ENCODE peak calls at places on chromosomes 5 and 9, in six cellular contexts. A is neuronal stem cell, N is H1, I is H9, M is trophoblast cell, T is IMR-90. Y is an unnamed sample.

GRCh38 chr9:106111039-106111740 is 416.8 kb downstream of the TMEM38B start:
- DNase-seq in N (no peak), I (no peak), M (no peak), T (no peak), A (no peak), Y (no peak)

GRCh38 chr9:111839981-111840380 is 45.2 kb upstream of the SHOC1 start:
- DNase-seq in A (no peak), T (peak; percentile 70), I (no peak), N (no peak), M (peak; percentile 96), Y (peak; percentile 60)

GRCh38 chr9:91427873-91428272 is 4.2 kb upstream of the NFIL3 start:
- DNase-seq in T (peak; percentile 76), I (no peak), N (no peak), A (no peak), M (peak; percentile 28), Y (no peak)

GRCh38 chr5:28516657-28517175 is 1478.3 kb upstream of the CDH9 start:
- DNase-seq in A (peak; percentile 14), I (no peak), T (no peak), N (no peak), M (no peak), Y (no peak)

GRCh38 chr5:102799017-102799416 is 43.9 kb downstream of the PAM start:
- DNase-seq in N (no peak), M (peak; percentile 37), T (no peak), I (no peak), A (no peak), Y (no peak)

GRCh38 chr5:78905084-78905938 is 79.8 kb downstream of the ARSB start:
- DNase-seq in I (no peak), N (no peak), A (no peak), M (no peak), T (peak; percentile 51), Y (peak; percentile 26)

GRCh38 chr9:6955251-6955921 is 197.6 kb downstream of the KDM4C start:
- DNase-seq in A (peak; percentile 48), T (peak; percentile 77), I (no peak), N (no peak), M (no peak), Y (peak; percentile 64)

GRCh38 chr9:14661421-14662059 is 31.7 kb downstream of the ZDHHC21 start:
- DNase-seq in I (no peak), M (peak; percentile 74), N (no peak), T (peak; percentile 43), A (no peak), Y (peak; percentile 41)

GRCh38 chr5:132497488-132497997 is 7.0 kb upstream of the IRF1 start:
- DNase-seq in M (peak; percentile 88), N (no peak), I (peak; percentile 66), A (no peak), T (peak; percentile 95), Y (peak; percentile 97)

GRCh38 chr9:96674914-96675538 is 19.9 kb upstream of the PRXL2C start:
- DNase-seq in N (no peak), T (peak; percentile 77), I (no peak), M (no peak), A (no peak), Y (no peak)

GRCh38 chr5:6193315-6193714 is 185.0 kb downstream of the MED10 start:
- DNase-seq in M (peak; percentile 12), T (no peak), I (no peak), N (no peak), A (no peak), Y (no peak)

GRCh38 chr5:32138839-32139493 is 35.2 kb downstream of the GOLPH3 start:
- DNase-seq in T (peak; percentile 45), N (no peak), M (no peak), I (no peak), A (no peak), Y (no peak)

GRCh38 chr5:95822038-95822407 is 503 bp downstream of the GLRX start:
- DNase-seq in I (peak; percentile 55), M (peak; percentile 53), T (peak; percentile 25), A (peak; percentile 32), N (no peak), Y (peak; percentile 72)

GRCh38 chr5:24855485-24855884 is 210.7 kb upstream of the CDH10 start:
- DNase-seq in N (no peak), I (peak; percentile 32), M (no peak), A (no peak), T (no peak), Y (peak; percentile 2)

GRCh38 chr9:122095010-122095767 is 2.1 kb upstream of the TTLL11 start:
- DNase-seq in M (peak; percentile 81), T (peak; percentile 65), I (peak; percentile 65), N (peak; percentile 74), A (peak; percentile 66), Y (peak; percentile 73)

GRCh38 chr9:126953089-126953809 is 38.7 kb downstream of the RALGPS1 start:
- DNase-seq in N (no peak), T (peak; percentile 89), A (no peak), I (no peak), M (no peak), Y (peak; percentile 28)
- H2AK5ac ChIP-seq in N (no peak overlapping the region), T (no peak overlapping the region), A (no peak overlapping the region), I (no peak overlapping the region), M (no peak overlapping the region), Y (no peak overlapping the region)

DNA sequence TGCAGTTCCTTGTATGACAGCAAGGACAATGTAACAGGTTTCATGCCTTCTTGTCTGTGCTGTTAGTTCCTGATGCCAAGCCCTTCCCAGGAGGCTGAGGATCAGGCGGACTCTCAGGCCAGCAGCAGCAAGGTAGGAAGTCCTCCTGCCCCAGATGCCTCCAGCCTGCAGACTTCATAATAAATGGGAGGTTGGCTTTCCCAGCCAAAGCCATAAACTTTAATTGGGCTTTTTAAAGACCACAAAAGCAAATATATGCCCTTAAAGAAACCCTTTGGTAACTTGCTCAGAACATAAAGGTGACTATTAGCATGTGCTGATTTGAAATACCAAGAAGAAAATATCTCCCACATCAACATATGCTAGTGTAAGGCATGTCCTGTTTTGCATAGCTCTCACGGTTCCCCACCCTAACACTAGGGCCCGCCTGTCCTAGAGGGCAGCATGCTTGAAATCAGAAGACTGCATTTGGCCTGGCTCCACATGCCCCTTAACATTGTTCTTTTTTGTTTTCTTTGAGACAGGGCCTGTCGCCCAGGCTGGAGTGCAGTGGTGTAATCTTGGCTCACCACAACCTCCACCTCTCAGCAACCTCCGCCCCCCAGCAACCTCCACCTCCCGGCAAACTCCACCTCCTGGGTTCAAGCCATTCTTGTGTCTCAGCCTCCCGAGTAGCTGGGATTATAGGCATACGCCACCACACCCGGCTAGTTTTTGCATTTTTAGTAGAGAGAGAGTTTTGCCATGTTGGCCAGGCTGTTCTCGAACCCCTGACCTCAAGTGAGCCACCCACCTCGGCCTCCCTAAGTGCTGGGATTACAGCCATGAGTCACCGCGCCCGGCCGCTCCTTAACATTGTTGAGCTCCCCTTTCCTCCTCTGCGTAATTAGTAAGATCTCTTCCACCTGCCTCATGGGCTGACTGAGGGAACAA is 44.6 kb upstream of the FCN1 start:
- DNase-seq in N (no peak), T (no peak), A (no peak), M (no peak), I (no peak), Y (no peak)
- H3K27me3 ChIP-seq in N (no peaks in the 10 kb centered on the region), T (peaks cover 3% of the 10 kb centered on the region), A (no peaks in the 10 kb centered on the region), M (no peaks in the 10 kb centered on the region), I (no peaks in the 10 kb centered on the region), Y (no peaks in the 10 kb centered on the region)

GRCh38 chr5:151740958-151741373 is 17.5 kb downstream of the ATOX1 start:
- DNase-seq in I (no peak), N (no peak), T (peak; percentile 81), M (peak; percentile 62), A (no peak), Y (peak; percentile 78)
- H3K14ac ChIP-seq in I (no peak overlapping the region), N (no peak overlapping the region), T (peak overlapping the region; percentile 97), M (no peak overlapping the region), A (no peak overlapping the region), Y (no peak overlapping the region)

GRCh38 chr9:134594376-134594941 is 47.1 kb upstream of the COL5A1 start:
- DNase-seq in M (no peak), I (no peak), N (no peak), T (no peak), A (no peak), Y (no peak)

GRCh38 chr9:134593756-134594375 is 47.7 kb upstream of the COL5A1 start:
- DNase-seq in N (no peak), T (no peak), M (no peak), I (no peak), A (no peak), Y (no peak)

GRCh38 chr9:134592819-134593200 is 48.8 kb upstream of the COL5A1 start:
- DNase-seq in T (no peak), I (no peak), M (no peak), N (no peak), A (no peak), Y (no peak)

GRCh38 chr9:134592018-134592818 is 49.4 kb upstream of the COL5A1 start:
- DNase-seq in A (no peak), T (peak; percentile 83), I (no peak), M (no peak), N (no peak), Y (peak; percentile 89)

GRCh38 chr9:134593286-134593685 is 48.3 kb upstream of the COL5A1 start:
- DNase-seq in A (no peak), M (no peak), I (no peak), T (no peak), N (no peak), Y (no peak)
- H2AK5ac ChIP-seq in A (peak overlapping the region; percentile 76), M (peak overlapping the region; percentile 4), I (no peak overlapping the region), T (peak overlapping the region; percentile 96), N (no peak overlapping the region), Y (peak overlapping the region; percentile 80)

GRCh38 chr5:3607541-3608147 is 12.0 kb downstream of the IRX1 start:
- DNase-seq in M (no peak), I (no peak), A (no peak), N (no peak), T (no peak), Y (no peak)
- H3K27me3 ChIP-seq in M (peaks cover 34% of the 10 kb centered on the region), I (peaks cover 25% of the 10 kb centered on the region), A (peaks cover 40% of the 10 kb centered on the region), N (peaks cover 43% of the 10 kb centered on the region), T (peaks cover 2% of the 10 kb centered on the region), Y (peaks cover 17% of the 10 kb centered on the region)

GRCh38 chr9:137788561-137789294 is 88.9 kb upstream of the CACNA1B start:
- DNase-seq in N (no peak), M (no peak), A (no peak), I (peak; percentile 53), T (no peak), Y (no peak)
- H3K14ac ChIP-seq in N (no peak overlapping the region), M (no peak overlapping the region), A (peak overlapping the region; percentile 94), I (no peak overlapping the region), T (no peak overlapping the region), Y (no peak overlapping the region)

GRCh38 chr9:129111762-129112151 is 542 bp downstream of the PTPA start:
- DNase-seq in T (peak; percentile 45), N (no peak), A (no peak), M (no peak), I (peak; percentile 51), Y (peak; percentile 62)
- H2AK5ac ChIP-seq in T (peak overlapping the region; percentile 65), N (no peak overlapping the region), A (peak overlapping the region; percentile 94), M (peak overlapping the region; percentile 57), I (no peak overlapping the region), Y (no peak overlapping the region)